ENCODE peak calls at places on chromosomes 11 and 22, in six cellular contexts. Y is HCT116, E is colonic mucosa, G is endothelial cell of umbilical vein, Q is MM.1S, F is mammary epithelial cell. D is an unnamed sample.

GRCh38 chr11:113881856-113882255 is 6.5 kb upstream of the USP28 start:
- DNase-seq in G (no peak), E (no peak), Y (no peak), Q (no peak), F (no peak), D (no peak)

GRCh38 chr11:27218498-27219038 is 144.4 kb downstream of the CCDC34 start:
- DNase-seq in G (no peak), F (no peak), Q (no peak), Y (no peak), E (no peak), D (peak; percentile 98)

GRCh38 chr22:37275622-37276021 is 6.7 kb upstream of the CYTH4 start:
- DNase-seq in G (no peak), Y (no peak), E (no peak), Q (no peak), F (no peak), D (no peak)

GRCh38 chr11:64809781-64810241 is 540 bp downstream of the MEN1 start:
- DNase-seq in G (no peak), Q (peak; percentile 12), F (peak; percentile 63), E (peak; percentile 75), Y (peak; percentile 12), D (peak; percentile 57)

GRCh38 chr11:73859671-73860070 is 17.0 kb downstream of the COA4 start:
- DNase-seq in Q (no peak), G (no peak), Y (no peak), F (no peak), E (no peak), D (peak; percentile 24)

GRCh38 chr11:111730871-111731591 is 35.2 kb downstream of the PPP2R1B start:
- DNase-seq in Q (no peak), F (peak; percentile 44), G (no peak), Y (no peak), E (peak; percentile 50), D (peak; percentile 51)

GRCh38 chr22:21688706-21689381 is 23.0 kb downstream of the PPIL2 start:
- DNase-seq in Y (no peak), F (peak; percentile 3), E (no peak), Q (no peak), G (no peak), D (no peak)

GRCh38 chr11:118914178-118914918 is 11.4 kb downstream of the BCL9L start:
- DNase-seq in Y (no peak), Q (no peak), F (peak; percentile 72), G (no peak), E (peak; percentile 72), D (no peak)

GRCh38 chr11:99244613-99245012 is 223.9 kb downstream of the CNTN5 start:
- DNase-seq in G (no peak), Y (no peak), Q (no peak), F (no peak), E (no peak), D (no peak)

GRCh38 chr22:26429458-26430238 is 588 bp downstream of the ASPHD2 start:
- DNase-seq in Q (no peak), E (no peak), G (no peak), F (no peak), Y (no peak), D (peak; percentile 29)

GRCh38 chr11:59174664-59175033 is 2.7 kb downstream of the DTX4 start:
- DNase-seq in F (peak; percentile 94), Q (no peak), Y (no peak), E (peak; percentile 77), G (no peak), D (peak; percentile 65)

GRCh38 chr11:61277186-61277972 is 17.7 kb downstream of the VWCE start:
- DNase-seq in E (no peak), Y (no peak), G (no peak), F (no peak), Q (peak; percentile 36), D (no peak)

GRCh38 chr11:61280883-61281580 is 14.1 kb downstream of the VWCE start:
- DNase-seq in Y (no peak), E (no peak), Q (no peak), G (no peak), F (no peak), D (no peak)

GRCh38 chr11:61275191-61275590 is 19.9 kb downstream of the VWCE start:
- DNase-seq in E (no peak), G (no peak), F (no peak), Y (no peak), Q (no peak), D (no peak)

GRCh38 chr11:61279934-61280656 is 15.0 kb downstream of the VWCE start:
- DNase-seq in Y (no peak), Q (no peak), F (peak; percentile 97), E (no peak), G (no peak), D (peak; percentile 19)

DNA sequence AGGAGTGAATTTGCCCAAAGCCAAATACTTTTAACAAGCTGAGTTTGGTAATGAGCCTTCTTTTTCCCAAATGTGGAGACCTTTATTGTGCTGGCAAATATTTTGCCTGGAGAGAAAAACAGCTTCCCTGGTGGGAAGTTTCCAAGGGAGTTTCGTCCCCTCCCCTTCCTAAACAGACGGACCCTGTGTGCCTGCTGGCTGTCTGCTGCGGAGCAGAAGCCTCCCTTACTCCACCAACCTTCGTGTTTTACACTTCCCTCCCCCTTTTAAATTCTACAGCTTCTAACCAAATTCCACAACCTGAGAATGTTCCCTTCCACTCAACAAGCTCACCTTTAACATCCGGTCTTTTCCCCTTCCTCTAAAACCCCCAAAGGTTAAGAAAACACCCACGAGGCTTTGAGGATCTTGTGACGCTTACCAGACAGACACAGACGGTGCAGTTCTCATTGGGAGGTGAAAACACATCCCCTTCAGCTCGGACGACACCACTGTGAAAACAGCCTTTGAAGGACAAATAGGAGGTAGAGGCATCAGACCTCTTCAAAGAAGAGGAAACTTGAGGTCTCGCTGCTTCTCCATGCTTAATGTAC is 17.0 kb downstream of the VWCE start:
- DNase-seq in Y (no peak), E (no peak), G (no peak), F (no peak), Q (peak; percentile 10), D (no peak)
- H3K9ac ChIP-seq in Y (no peak overlapping the region), E (no peak overlapping the region), G (no peak overlapping the region), F (no peak overlapping the region), Q (no peak overlapping the region), D (no peak overlapping the region)

DNA sequence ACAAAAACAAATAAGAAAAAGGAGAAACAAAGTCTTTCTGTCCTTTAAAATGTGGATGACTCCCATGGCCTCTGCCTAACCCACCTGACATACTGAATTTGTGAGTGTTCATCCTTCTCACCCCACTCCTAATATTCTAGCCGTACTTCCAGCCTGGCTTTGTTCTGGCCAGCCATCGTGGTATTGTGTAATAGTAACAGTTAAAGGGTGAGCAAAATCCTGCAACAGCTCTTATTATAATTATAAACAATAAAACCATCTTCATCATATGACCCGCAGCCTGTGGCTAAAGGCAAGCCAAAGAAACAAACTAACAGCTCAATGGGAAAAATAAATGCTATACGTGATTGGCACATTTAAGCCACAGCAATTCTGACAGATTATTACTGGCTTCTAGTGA is 721.6 kb upstream of the TENM4 start:
- DNase-seq in G (no peak), Y (no peak), Q (no peak), F (no peak), E (no peak), D (no peak)
- H3K9ac ChIP-seq in G (no peak overlapping the region), Y (no peak overlapping the region), Q (no peak overlapping the region), F (no peak overlapping the region), E (no peak overlapping the region), D (no peak overlapping the region)

DNA sequence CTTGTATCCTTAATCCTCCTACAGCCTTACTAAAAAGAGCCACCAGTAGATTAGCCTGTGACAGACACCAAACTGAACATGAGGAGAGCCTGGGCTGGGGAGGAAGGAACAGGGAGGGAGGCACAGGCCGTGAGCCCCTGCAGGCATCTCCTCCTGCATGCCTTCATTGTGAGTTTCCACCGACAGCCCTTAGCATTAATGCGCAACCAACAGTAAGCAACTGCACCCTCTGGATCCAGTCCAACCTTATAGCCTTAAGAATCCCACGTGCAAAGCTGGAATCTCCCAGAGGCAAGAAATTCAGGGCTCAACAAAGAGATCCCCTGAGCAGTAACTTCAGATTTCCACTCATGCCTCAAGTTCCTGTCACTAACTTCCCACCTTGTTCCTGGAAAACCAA is 84.6 kb downstream of the ETS1 start:
- DNase-seq in F (peak; percentile 89), E (no peak), Q (no peak), Y (no peak), G (peak; percentile 80), D (peak; percentile 93)
- H3K9ac ChIP-seq in F (peak overlapping the region; percentile 62), E (no peak overlapping the region), Q (no peak overlapping the region), Y (no peak overlapping the region), G (peak overlapping the region; percentile 69), D (peak overlapping the region; percentile 72)

GRCh38 chr11:131370090-131370751 is at the start of gene NTM:
- DNase-seq in Q (peak; percentile 25), E (peak; percentile 59), Y (no peak), G (no peak), F (peak; percentile 17), D (peak; percentile 17)

GRCh38 chr11:131373326-131373725 is 2.9 kb downstream of the NTM start:
- DNase-seq in E (no peak), Y (no peak), F (no peak), G (no peak), Q (no peak), D (no peak)

GRCh38 chr11:131370901-131371790 is 731 bp downstream of the NTM start:
- DNase-seq in G (no peak), E (no peak), F (no peak), Q (no peak), Y (no peak), D (no peak)

GRCh38 chr11:131372243-131372930 is 2.0 kb downstream of the NTM start:
- DNase-seq in Q (no peak), F (no peak), E (no peak), G (no peak), Y (no peak), D (no peak)

DNA sequence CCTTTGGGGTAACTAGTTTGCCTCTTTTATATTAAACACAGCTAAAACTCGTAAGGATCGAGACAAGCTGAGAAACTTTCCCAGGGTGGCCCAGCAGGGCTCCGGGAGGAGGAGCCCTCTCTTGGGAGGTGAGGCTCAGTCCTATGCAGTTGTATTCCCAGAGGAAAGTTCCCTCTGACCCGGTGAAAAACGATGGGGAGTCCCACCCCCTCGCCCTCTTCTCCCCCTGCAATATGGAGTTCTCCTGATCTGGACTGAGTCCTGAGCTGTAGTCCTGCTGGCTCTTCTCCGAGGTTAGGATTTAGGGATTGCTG is 1.3 kb downstream of the NTM start:
- DNase-seq in G (no peak), Q (no peak), Y (no peak), F (no peak), E (no peak), D (no peak)
- H3K9ac ChIP-seq in G (no peak overlapping the region), Q (no peak overlapping the region), Y (no peak overlapping the region), F (no peak overlapping the region), E (no peak overlapping the region), D (no peak overlapping the region)

GRCh38 chr22:31075961-31076360 is 5.2 kb upstream of the SMTN start:
- DNase-seq in F (no peak), G (no peak), E (peak; percentile 72), Y (no peak), Q (no peak), D (peak; percentile 93)
- H3K9ac ChIP-seq in F (no peak overlapping the region), G (no peak overlapping the region), E (no peak overlapping the region), Y (no peak overlapping the region), Q (no peak overlapping the region), D (peak overlapping the region; percentile 92)

GRCh38 chr22:35743466-35743865 is 25.8 kb downstream of the APOL5 start:
- DNase-seq in E (no peak), Q (no peak), F (no peak), Y (no peak), G (no peak), D (peak; percentile 20)
- H3K9ac ChIP-seq in E (no peak overlapping the region), Q (no peak overlapping the region), F (no peak overlapping the region), Y (peak overlapping the region; percentile 12), G (no peak overlapping the region), D (peak overlapping the region; percentile 75)

D was measured in GM23248.